ENCODE peak calls at places on chromosomes 16 and 17, in six cellular contexts. F, A, J, E, P and L are unnamed samples.

GRCh38 chr17:30996481-30996880 is 25.6 kb downstream of the RNF135 start:
- DNase-seq in F (no peak), A (no peak), J (no peak), E (no peak), P (no peak), L (no peak)

GRCh38 chr16:14087590-14088154 is 16.6 kb downstream of the MRTFB start:
- DNase-seq in F (no peak), A (no peak), J (no peak), E (no peak), P (no peak), L (no peak)

GRCh38 chr17:9644910-9645751 is at the start of gene USP43:
- DNase-seq in F (no peak), A (peak; percentile 6), J (peak; percentile 37), E (peak; percentile 80), P (no peak), L (peak; percentile 85)

GRCh38 chr16:82857693-82858337 is 231.0 kb downstream of the CDH13 start:
- DNase-seq in F (no peak), A (no peak), J (no peak), E (no peak), P (no peak), L (no peak)

GRCh38 chr16:50467943-50468748 is 80.0 kb upstream of the NKD1 start:
- DNase-seq in F (no peak), A (no peak), J (peak; percentile 60), E (peak; percentile 66), P (peak; percentile 3), L (peak; percentile 60)

GRCh38 chr16:1331712-1332617 is 1.5 kb upstream of the BAIAP3 start:
- DNase-seq in F (peak; percentile 30), A (no peak), J (peak; percentile 73), E (peak; percentile 76), P (no peak), L (peak; percentile 42)

GRCh38 chr16:74275031-74275636 is 21.5 kb upstream of the PSMD7 start:
- DNase-seq in F (peak; percentile 28), A (no peak), J (no peak), E (peak; percentile 0), P (peak; percentile 16), L (peak; percentile 36)

GRCh38 chr16:80804451-80805383 is at the start of gene CDYL2:
- DNase-seq in F (peak; percentile 2), A (peak; percentile 38), J (peak; percentile 72), E (no peak), P (no peak), L (peak; percentile 49)

GRCh38 chr17:65270932-65271700 is 133.9 kb downstream of the RGS9 start:
- DNase-seq in F (no peak), A (no peak), J (no peak), E (no peak), P (no peak), L (no peak)

GRCh38 chr16:27225536-27226360 is 22.4 kb downstream of the KDM8 start:
- DNase-seq in F (no peak), A (no peak), J (no peak), E (peak; percentile 45), P (no peak), L (no peak)

GRCh38 chr17:44219636-44220210 is at the start of gene UBTF:
- DNase-seq in F (peak; percentile 45), A (no peak), J (peak; percentile 81), E (peak; percentile 91), P (peak; percentile 73), L (peak; percentile 40)

GRCh38 chr16:85935957-85936760 is 37.2 kb downstream of the IRF8 start:
- DNase-seq in F (no peak), A (peak; percentile 58), J (no peak), E (no peak), P (no peak), L (no peak)

GRCh38 chr16:16007743-16008111 is 58.3 kb downstream of the ABCC1 start:
- DNase-seq in F (no peak), A (no peak), J (no peak), E (no peak), P (no peak), L (no peak)